ENCODE peak calls at places on chromosomes 5 and 9, in four cellular contexts. M is stimulated activated CD8-positive, alpha-beta memory T cell treated with anti-CD3 and anti-CD28 coated beads, Interleukin-12 subunit alpha, Interleukin-12 subunit beta, amount 100 ng/mL, for 4 hours; O is NCI-H1930; T is activated CD4-positive, alpha-beta T cell treated with anti-CD3 and anti-CD28 coated beads, Interleukin-2, amount 50 U/mL, for 48 hours. I is an unnamed sample.

GRCh38 chr9:90600029-90600428 is 42.6 kb downstream of the DIRAS2 start:
- DNase-seq in M (no peak), T (no peak), O (no peak), I (no peak)

GRCh38 chr5:9545301-9545958 is 445 bp downstream of the SEMA5A start:
- DNase-seq in M (no peak), T (no peak), O (no peak), I (no peak)

GRCh38 chr5:154829181-154829588 is 21.2 kb downstream of the FAXDC2 start:
- DNase-seq in T (no peak), O (no peak), M (no peak), I (no peak)

GRCh38 chr9:137077758-137078693 is 709 bp downstream of the UAP1L1 start:
- DNase-seq in M (no peak), T (peak; percentile 55), O (no peak), I (peak; percentile 64)

GRCh38 chr9:38057416-38058195 is 11.4 kb downstream of the SHB start:
- DNase-seq in O (no peak), T (no peak), M (no peak), I (no peak)

GRCh38 chr5:139406960-139407359 is 3.1 kb upstream of the SPATA24 start:
- DNase-seq in T (no peak), M (no peak), O (no peak), I (no peak)

GRCh38 chr9:132584616-132585560 is 2.5 kb downstream of the BARHL1 start:
- DNase-seq in T (no peak), M (no peak), O (no peak), I (no peak)

GRCh38 chr9:85900504-85901201 is 40.3 kb upstream of the NAA35 start:
- DNase-seq in T (peak; percentile 61), M (no peak), O (no peak), I (peak; percentile 13)

GRCh38 chr5:162209005-162209605 is 141.5 kb downstream of the GABRG2 start:
- DNase-seq in M (no peak), T (peak; percentile 14), O (no peak), I (peak; percentile 10)

GRCh38 chr5:159451197-159452052 is 121.1 kb upstream of the IL12B start:
- DNase-seq in M (no peak), T (no peak), O (no peak), I (no peak)

GRCh38 chr9:28456886-28457285 is 883.6 kb upstream of the C9orf72 start:
- DNase-seq in O (no peak), T (no peak), M (no peak), I (no peak)

GRCh38 chr5:108688487-108688886 is 59.2 kb upstream of the FER start:
- DNase-seq in O (no peak), M (no peak), T (no peak), I (no peak)